ENCODE peak calls at places on chromosome X, in ten cellular contexts. N is cardiac muscle cell; E is non-pigmented ciliary epithelial cell; J is COR-L47; O is iPS DF 6.9; M is cardiac septum; D is activated naive CD8-positive, alpha-beta T cell treated with anti-CD3 and anti-CD28 coated beads, Interleukin-2, amount 50 U/mL, for 24 hours; W is B cell; K is epithelial cell of proximal tubule; X is neural crest cell. C is an unnamed sample.

GRCh38 chrX:68536429-68536828 is 37.6 kb downstream of the YIPF6 start:
- DNase-seq in N (no peak), E (no peak), O (no peak), J (no peak), X (no peak), M (no peak), W (no peak), D (no peak), K (no peak), C (no peak)

GRCh38 chrX:104343408-104344129 is 88.8 kb upstream of the ESX1 start:
- DNase-seq in K (no peak), M (no peak), E (peak), W (no peak), J (no peak), O (peak), X (peak), D (peak), N (peak), C (peak)

GRCh38 chrX:145609951-145610511 is 207.6 kb upstream of the SLITRK2 start:
- DNase-seq in D (no peak), M (no peak), N (no peak), K (peak), O (no peak), X (no peak), E (no peak), W (no peak), J (no peak), C (no peak)

GRCh38 chrX:107205770-107206696 is at the start of the genes DNAAF6 and NUP62CL:
- DNase-seq in X (peak), K (no peak), D (peak), M (no peak), N (peak), J (peak), W (peak), E (no peak), O (peak), C (peak)

GRCh38 chrX:22134681-22135080 is 102.6 kb downstream of the PHEX start:
- DNase-seq in O (no peak), E (no peak), D (no peak), K (peak), M (no peak), J (no peak), X (no peak), N (peak), W (no peak), C (no peak)

GRCh38 chrX:29726811-29727210 is 488.6 kb upstream of the MAGEB2 start:
- DNase-seq in E (no peak), J (no peak), D (no peak), X (no peak), K (no peak), O (no peak), M (no peak), W (no peak), N (no peak), C (peak)

GRCh38 chrX:69280956-69281355 is 115.7 kb upstream of the PJA1 start:
- DNase-seq in K (no peak), W (no peak), O (no peak), J (no peak), X (no peak), N (no peak), M (no peak), D (no peak), E (no peak), C (no peak)

GRCh38 chrX:152958047-152958446 is 35.9 kb downstream of the PNMA5 start:
- DNase-seq in N (peak), X (no peak), O (no peak), M (no peak), E (no peak), K (no peak), W (no peak), J (no peak), D (no peak), C (no peak)

GRCh38 chrX:49186125-49187027 is at the start of gene PRICKLE3:
- DNase-seq in O (no peak), W (peak), M (peak), E (no peak), X (peak), K (no peak), J (peak), N (peak), D (peak), C (peak)

GRCh38 chrX:2434764-2435163 is 66.0 kb downstream of the DHRSX start:
- DNase-seq in D (no peak), J (no peak), E (no peak), K (no peak), W (no peak), M (no peak), O (no peak), X (no peak), N (no peak), C (peak)

GRCh38 chrX:154373340-154374306 is 811 bp downstream of the FLNA start:
- DNase-seq in O (no peak), J (peak), N (peak), W (no peak), K (no peak), D (peak), M (no peak), E (no peak), X (peak), C (peak)

GRCh38 chrX:55135171-55135570 is 46.4 kb downstream of the PAGE2 start:
- DNase-seq in N (peak), D (peak), W (no peak), K (no peak), X (peak), J (no peak), E (no peak), O (no peak), M (no peak), C (peak)

GRCh38 chrX:30489323-30489722 is 88.2 kb downstream of the TASL start:
- DNase-seq in M (no peak), N (no peak), X (no peak), W (no peak), K (no peak), D (no peak), E (no peak), O (no peak), J (no peak), C (peak)

GRCh38 chrX:153438522-153438921 is 7.3 kb downstream of the TREX2 start:
- DNase-seq in W (no peak), D (no peak), E (no peak), M (peak), X (no peak), K (no peak), J (no peak), N (peak), O (no peak), C (peak)

GRCh38 chrX:51860679-51861078 is 32.7 kb upstream of the MAGED1 start:
- DNase-seq in D (no peak), W (no peak), J (no peak), X (peak), M (no peak), O (no peak), E (no peak), K (no peak), N (peak), C (peak)

GRCh38 chrX:102835504-102836146 is 101.4 kb upstream of the RAB40AL start:
- DNase-seq in E (no peak), O (peak), X (no peak), J (no peak), W (no peak), M (no peak), K (no peak), D (peak), N (peak), C (peak)

GRCh38 chrX:24988314-24988713 is 27.5 kb downstream of the ARX start:
- DNase-seq in D (no peak), N (no peak), X (no peak), W (no peak), K (no peak), E (no peak), M (no peak), J (no peak), O (no peak), C (peak)

GRCh38 chrX:120773801-120774200 is 101.9 kb downstream of the CT47B1 start:
- DNase-seq in E (no peak), X (no peak), M (no peak), J (no peak), O (no peak), N (no peak), W (no peak), D (no peak), K (no peak), C (no peak)

GRCh38 chrX:133559909-133560308 is 144.6 kb upstream of the GPC4 start:
- DNase-seq in E (no peak), X (no peak), K (peak), J (no peak), O (no peak), D (no peak), M (no peak), N (no peak), W (no peak), C (no peak)

GRCh38 chrX:129728061-129728460 is 10.7 kb upstream of the XPNPEP2 start:
- DNase-seq in M (no peak), X (no peak), W (no peak), N (no peak), J (no peak), D (no peak), K (no peak), E (no peak), O (no peak), C (no peak)

GRCh38 chrX:13937370-13938052 is 92.2 kb downstream of the GEMIN8 start:
- DNase-seq in J (peak), K (no peak), D (no peak), O (no peak), N (peak), X (no peak), W (no peak), M (no peak), E (no peak), C (no peak)

GRCh38 chrX:134528936-134529335 is 69.0 kb downstream of the HPRT1 start:
- DNase-seq in X (no peak), D (no peak), M (no peak), J (no peak), O (no peak), E (no peak), W (no peak), N (no peak), K (no peak), C (no peak)

GRCh38 chrX:153433161-153433680 is 12.6 kb downstream of the TREX2 start:
- DNase-seq in E (no peak), O (no peak), K (no peak), X (no peak), J (no peak), M (no peak), D (no peak), W (no peak), N (no peak), C (no peak)

GRCh38 chrX:9308426-9308825 is 156.4 kb upstream of the TBL1X start:
- DNase-seq in E (no peak), X (no peak), D (no peak), M (no peak), O (no peak), J (no peak), W (no peak), K (no peak), N (no peak), C (no peak)

GRCh38 chrX:150337026-150337425 is 26.1 kb upstream of the MAMLD1 start:
- DNase-seq in J (no peak), E (no peak), N (no peak), X (no peak), O (no peak), M (no peak), W (no peak), K (no peak), D (no peak), C (no peak)

GRCh38 chrX:77398341-77398740 is 48.8 kb upstream of the FGF16 start:
- DNase-seq in J (no peak), X (no peak), D (no peak), W (no peak), O (no peak), N (no peak), K (no peak), E (no peak), M (no peak), C (no peak)

GRCh38 chrX:40085086-40085551 is 12.6 kb downstream of the BCOR start:
- DNase-seq in E (no peak), X (no peak), M (no peak), K (no peak), O (no peak), J (no peak), D (no peak), N (peak), W (no peak), C (peak)

GRCh38 chrX:44223150-44223549 is 120.3 kb downstream of the EFHC2 start:
- DNase-seq in E (peak), O (no peak), J (no peak), N (peak), K (no peak), W (no peak), M (no peak), D (no peak), X (no peak), C (no peak)

GRCh38 chrX:150989420-150989819 is 6.3 kb downstream of the HMGB3 start:
- DNase-seq in M (no peak), D (no peak), E (no peak), X (no peak), J (no peak), N (no peak), O (no peak), W (no peak), K (no peak), C (no peak)

GRCh38 chrX:20521245-20521644 is 254.5 kb upstream of the RPS6KA3 start:
- DNase-seq in N (peak), O (no peak), J (no peak), W (no peak), X (no peak), D (no peak), K (no peak), E (no peak), M (no peak), C (no peak)

GRCh38 chrX:72308566-72309296 is 3.0 kb upstream of the CITED1 start:
- DNase-seq in J (peak), W (no peak), X (peak), D (peak), K (no peak), N (peak), O (peak), M (no peak), E (no peak), C (peak)

GRCh38 chrX:143429021-143429570 is 88.2 kb downstream of the SPANXN3 start:
- DNase-seq in N (peak), J (no peak), X (no peak), E (no peak), D (no peak), W (no peak), K (no peak), O (no peak), M (no peak), C (no peak)

GRCh38 chrX:17689971-17690409 is 47.3 kb upstream of the SCML1 start:
- DNase-seq in M (no peak), X (peak), E (no peak), O (no peak), K (no peak), J (peak), N (peak), D (peak), W (no peak), C (peak)

GRCh38 chrX:54891573-54891972 is 29.1 kb upstream of the TRO start:
- DNase-seq in E (peak), N (peak), O (peak), J (no peak), K (no peak), M (no peak), X (no peak), D (peak), W (no peak), C (peak)

GRCh38 chrX:24777660-24778059 is 83.9 kb downstream of the POLA1 start:
- DNase-seq in O (no peak), J (no peak), K (no peak), X (no peak), E (no peak), N (no peak), W (peak), M (no peak), D (no peak), C (no peak)

GRCh38 chrX:48833531-48834138 is 1.8 kb downstream of the PCSK1N start:
- DNase-seq in X (no peak), D (no peak), W (no peak), M (no peak), K (no peak), O (no peak), J (no peak), E (no peak), N (no peak), C (no peak)

GRCh38 chrX:122046226-122046625 is 998.8 kb downstream of the GLUD2 start:
- DNase-seq in D (no peak), N (peak), O (no peak), E (no peak), W (no peak), X (no peak), J (no peak), K (no peak), M (no peak), C (no peak)

C was measured in HAP-1.